ENCODE peak calls at places on chromosomes 2 and 18, in four cellular contexts. H, L, T and Y are unnamed samples. For H3K27me3, the result is how much of the 10 kb centered on the place peaks cover.

GRCh38 chr18:9648431-9649163 is 34.2 kb upstream of the PPP4R1 start:
- DNase-seq in L (no peak), T (no peak), H (peak), Y (no peak)

GRCh38 chr18:73352546-73352945 is 484.8 kb upstream of the NETO1 start:
- DNase-seq in H (no peak), T (peak), L (no peak), Y (peak)

GRCh38 chr18:326846-327245 is 59.0 kb upstream of the THOC1 start:
- DNase-seq in L (no peak), T (no peak), H (no peak), Y (no peak)

GRCh38 chr2:120520929-120521912 is 175.3 kb downstream of the INHBB start:
- DNase-seq in H (peak), L (peak), T (peak), Y (peak)

GRCh38 chr2:108925735-108926134 is 63.3 kb downstream of the EDAR start:
- DNase-seq in L (no peak), H (no peak), T (no peak), Y (no peak)

GRCh38 chr18:64474751-64475150 is 325.9 kb upstream of the LINC00305 start:
- DNase-seq in L (no peak), T (no peak), H (no peak), Y (no peak)

GRCh38 chr18:7568426-7568825 is 1.3 kb downstream of the PTPRM start:
- DNase-seq in L (no peak), T (peak), H (no peak), Y (peak)

GRCh38 chr2:27771548-27772335 is at the start of gene MRPL33:
- DNase-seq in T (peak), H (peak), L (peak), Y (peak)

GRCh38 chr2:15122915-15123314 is 438.2 kb downstream of the NBAS start:
- DNase-seq in T (no peak), L (no peak), H (no peak), Y (peak)

GRCh38 chr2:86249176-86249842 is 50.1 kb downstream of the MRPL35 start:
- DNase-seq in T (peak), H (peak), L (peak), Y (peak)

GRCh38 chr2:241154915-241155314 is 4.6 kb downstream of the PPP1R7 start:
- DNase-seq in L (no peak), T (no peak), H (no peak), Y (peak)

GRCh38 chr2:120105360-120105759 is 92.5 kb downstream of the EPB41L5 start:
- DNase-seq in H (no peak), L (no peak), T (no peak), Y (peak)

GRCh38 chr2:229387815-229388214 is 116.7 kb upstream of the PID1 start:
- DNase-seq in T (no peak), L (no peak), H (no peak), Y (peak)

GRCh38 chr2:21261591-21261990 is 137.8 kb downstream of the TDRD15 start:
- DNase-seq in L (no peak), T (no peak), H (no peak), Y (no peak)

GRCh38 chr2:71897836-71898235 is 249.8 kb downstream of the CYP26B1 start:
- DNase-seq in H (no peak), L (no peak), T (no peak), Y (no peak)

GRCh38 chr2:79114797-79115494 is 5.3 kb upstream of the REG1A start:
- DNase-seq in T (no peak), H (no peak), L (no peak), Y (no peak)

GRCh38 chr2:200750323-200750910 is 61.3 kb upstream of the BZW1 start:
- DNase-seq in T (peak), L (no peak), H (no peak), Y (no peak)

GRCh38 chr2:133365117-133365516 is 203.1 kb downstream of the NCKAP5 start:
- DNase-seq in H (no peak), T (no peak), L (no peak), Y (peak)

GRCh38 chr2:154960802-154961583 is 262.5 kb downstream of the KCNJ3 start:
- DNase-seq in L (no peak), H (no peak), T (no peak), Y (no peak)

GRCh38 chr2:98907966-98908905 is 27.8 kb downstream of the CRACDL start:
- DNase-seq in T (no peak), H (peak), L (no peak), Y (no peak)

GRCh38 chr2:152369176-152369860 is 34.3 kb downstream of the FMNL2 start:
- DNase-seq in L (no peak), H (no peak), T (peak), Y (peak)

GRCh38 chr18:35441857-35442595 is 55.7 kb downstream of the INO80C start:
- DNase-seq in T (no peak), L (no peak), H (no peak), Y (peak)

GRCh38 chr18:47953471-47953931 is 23.0 kb upstream of the SMAD2 start:
- DNase-seq in L (no peak), H (no peak), T (peak), Y (peak)

GRCh38 chr2:193836424-193836823 is 1641.7 kb upstream of the TMEFF2 start:
- DNase-seq in H (no peak), L (no peak), T (no peak), Y (no peak)

GRCh38 chr2:125386074-125386473 is 1269.9 kb upstream of the GYPC start:
- DNase-seq in H (peak), L (no peak), T (peak), Y (no peak)

GRCh38 chr2:38178142-38178541 is 102.2 kb upstream of the CYP1B1 start:
- DNase-seq in L (no peak), T (no peak), H (no peak), Y (peak)

GRCh38 chr2:162143969-162144368 is 8.1 kb downstream of the GCG start:
- DNase-seq in H (no peak), T (no peak), L (no peak), Y (no peak)

GRCh38 chr2:199471443-199472057 is 13.8 kb upstream of the SATB2 start:
- DNase-seq in L (no peak), T (peak), H (peak), Y (peak)

GRCh38 chr2:27123302-27124150 is at the start of gene ABHD1:
- DNase-seq in L (no peak), H (peak), T (no peak), Y (peak)

GRCh38 chr2:172440795-172441194 is 13.4 kb downstream of the ITGA6 start:
- DNase-seq in H (no peak), L (no peak), T (no peak), Y (no peak)

GRCh38 chr2:217919781-217920351 is 82.9 kb downstream of the TNS1 start:
- DNase-seq in L (no peak), T (peak), H (no peak), Y (peak)

GRCh38 chr2:202113571-202114142 is 40.6 kb downstream of the KIAA2012 start:
- DNase-seq in H (no peak), L (no peak), T (no peak), Y (peak)

GRCh38 chr2:172253190-172254052 is 150.7 kb upstream of the DLX2 start:
- DNase-seq in T (peak), H (no peak), L (peak), Y (peak)

GRCh38 chr2:73112026-73112912 is 479 bp downstream of the RAB11FIP5 start:
- DNase-seq in L (peak), H (no peak), T (peak), Y (peak)
- H3K4me2 ChIP-seq in L (peak), H (peak), T (peak), Y (peak)

GRCh38 chr18:59276047-59276446 is 2.8 kb upstream of the RAX start:
- DNase-seq in H (no peak), T (no peak), L (no peak), Y (no peak)
- H3K27me3 ChIP-seq in H (under half), T (half or more), L (under half), Y (half or more)

GRCh38 chr18:74834424-74835309 is 237.0 kb downstream of the ZNF407 start:
- DNase-seq in L (no peak), T (peak), H (no peak), Y (no peak)
- H3K4me2 ChIP-seq in L (peak), T (no peak), H (no peak), Y (no peak)

DNA sequence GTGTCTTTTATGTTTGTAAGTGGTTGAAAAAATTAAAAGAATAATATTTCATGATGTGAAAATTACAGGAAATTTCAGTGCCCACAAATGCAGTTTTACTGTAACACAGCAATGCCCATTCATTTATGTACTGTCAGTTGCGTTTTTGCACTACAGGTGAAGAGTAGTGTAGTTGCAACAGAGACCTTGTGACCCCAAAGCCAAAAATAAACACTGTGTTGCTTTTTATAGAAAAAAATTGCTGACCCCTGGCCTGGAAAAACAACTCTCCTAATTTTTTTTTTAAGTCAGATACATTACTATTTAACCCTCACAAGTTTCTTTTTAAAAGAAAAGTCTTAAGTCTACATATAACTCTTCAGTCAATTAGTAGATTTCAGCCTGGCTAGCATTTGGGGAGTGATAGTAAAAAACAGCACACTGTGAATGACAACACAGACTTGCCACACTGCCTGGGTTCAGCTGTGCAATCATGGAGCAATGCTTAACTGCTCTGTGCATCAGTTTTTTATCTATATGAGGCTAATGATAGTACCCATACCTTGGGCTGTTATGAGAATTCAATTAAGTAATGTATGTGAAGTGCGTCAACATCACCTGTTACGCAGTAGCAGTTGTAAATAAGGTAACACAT is 8.1 kb downstream of the KLHL14 start:
- DNase-seq in T (no peak), H (no peak), L (no peak), Y (no peak)
- H3K27me3 ChIP-seq in T (under half), H (under half), L (under half), Y (under half)

DNA sequence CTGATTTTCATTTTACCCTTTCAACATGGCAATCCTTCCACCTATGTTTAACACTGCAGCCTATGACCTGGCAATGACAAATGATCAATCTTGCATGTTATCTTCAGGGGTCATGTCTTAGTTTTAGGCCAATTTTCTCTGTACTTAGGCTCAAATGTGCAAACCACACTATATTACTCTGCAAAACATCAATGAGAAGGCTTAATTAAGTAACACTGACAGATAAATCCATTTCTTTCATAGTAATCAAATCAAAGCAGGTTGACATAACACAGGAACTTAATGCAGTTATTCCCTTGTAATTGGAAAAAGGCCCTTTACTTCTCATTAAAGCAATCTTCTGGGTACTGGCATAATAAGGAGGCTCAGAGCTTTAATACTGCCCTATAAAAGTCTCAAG is 114.5 kb downstream of the TCF4 start:
- DNase-seq in T (no peak), L (no peak), H (no peak), Y (no peak)
- H3K4me2 ChIP-seq in T (no peak), L (no peak), H (no peak), Y (no peak)

GRCh38 chr18:49561377-49562193 is at the start of gene LIPG:
- DNase-seq in T (peak), H (no peak), L (peak), Y (peak)
- H3K27me3 ChIP-seq in T (under half), H (under half), L (under half), Y (under half)

GRCh38 chr2:657766-658165 is 19.4 kb downstream of the TMEM18 start:
- DNase-seq in H (no peak), L (no peak), T (no peak), Y (no peak)

GRCh38 chr2:653645-654425 is 23.4 kb downstream of the TMEM18 start:
- DNase-seq in L (no peak), T (no peak), H (no peak), Y (no peak)

GRCh38 chr2:654896-655295 is 22.3 kb downstream of the TMEM18 start:
- DNase-seq in L (no peak), T (no peak), H (no peak), Y (no peak)

GRCh38 chr2:656676-657075 is 20.5 kb downstream of the TMEM18 start:
- DNase-seq in T (no peak), L (no peak), H (no peak), Y (no peak)

GRCh38 chr2:655626-656025 is 21.6 kb downstream of the TMEM18 start:
- DNase-seq in H (no peak), L (no peak), T (no peak), Y (peak)
- H3K4me2 ChIP-seq in H (no peak), L (no peak), T (no peak), Y (no peak)

GRCh38 chr18:46388295-46388694 is 268.7 kb downstream of the LOXHD1 start:
- DNase-seq in H (no peak), T (no peak), L (no peak), Y (no peak)

GRCh38 chr18:46395795-46396194 is 261.2 kb downstream of the LOXHD1 start:
- DNase-seq in H (no peak), T (no peak), L (no peak), Y (no peak)

GRCh38 chr18:46393961-46394360 is 263.1 kb downstream of the LOXHD1 start:
- DNase-seq in T (no peak), H (no peak), L (no peak), Y (no peak)

GRCh38 chr18:46393230-46393629 is 263.8 kb downstream of the LOXHD1 start:
- DNase-seq in H (peak), L (no peak), T (peak), Y (no peak)

GRCh38 chr18:46392576-46392975 is 264.4 kb downstream of the LOXHD1 start:
- DNase-seq in L (no peak), H (no peak), T (no peak), Y (no peak)
- H3K27me3 ChIP-seq in L (under half), H (under half), T (under half), Y (under half)

GRCh38 chr2:239809391-239809790 is 215.8 kb downstream of the NDUFA10 start:
- DNase-seq in T (no peak), H (no peak), L (no peak), Y (no peak)
- H3K4me2 ChIP-seq in T (no peak), H (no peak), L (no peak), Y (no peak)

DNA sequence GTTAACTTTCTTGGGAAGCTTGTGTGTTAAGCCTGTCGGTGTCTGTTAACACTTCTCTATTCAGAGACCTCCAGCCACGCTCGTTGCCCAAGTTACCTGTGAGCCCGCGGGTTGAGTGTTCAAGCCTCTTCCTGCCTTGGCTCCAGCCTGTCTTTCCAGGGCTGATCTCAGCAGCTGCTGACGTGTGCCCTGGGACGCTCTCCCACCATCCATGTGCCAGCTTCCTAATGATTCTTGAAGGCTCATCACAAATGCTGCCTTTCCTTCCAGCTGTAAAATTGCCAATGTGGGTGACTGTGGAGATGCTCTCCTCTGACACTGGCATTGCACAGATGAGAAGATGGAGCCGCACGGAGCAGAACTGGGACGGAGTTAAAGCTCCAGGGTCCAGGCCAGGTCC is 6.1 kb downstream of the RNF144A start:
- DNase-seq in L (no peak), T (no peak), H (no peak), Y (no peak)
- H3K27me3 ChIP-seq in L (under half), T (under half), H (under half), Y (under half)